ENCODE peak calls at places on chromosome 7, in five cellular contexts. J is HCT116, Z is A549, N is fibroblast of the aortic adventitia, E is left ventricle myocardium inferior. D is an unnamed sample.

GRCh38 chr7:2243483-2243840 is 1.4 kb downstream of the NUDT1 start:
- DNase-seq in Z (no peak), E (no peak), N (no peak), J (no peak), D (no peak)

GRCh38 chr7:101991860-101992259 is 174.4 kb downstream of the CUX1 start:
- DNase-seq in N (no peak), J (no peak), E (no peak), Z (no peak), D (no peak)

GRCh38 chr7:25565949-25566348 is 337.7 kb upstream of the NPVF start:
- DNase-seq in J (peak; percentile 44), Z (peak; percentile 29), N (peak; percentile 80), E (no peak), D (peak; percentile 88)

GRCh38 chr7:98119257-98119918 is 12.7 kb downstream of the LMTK2 start:
- DNase-seq in J (no peak), N (peak; percentile 72), Z (peak; percentile 46), E (no peak), D (peak; percentile 89)

GRCh38 chr7:25879799-25880198 is 272.2 kb upstream of the NFE2L3 start:
- DNase-seq in E (no peak), Z (no peak), J (no peak), N (no peak), D (no peak)

GRCh38 chr7:26723140-26723539 is 141.2 kb downstream of the SKAP2 start:
- DNase-seq in E (no peak), Z (no peak), N (no peak), J (no peak), D (no peak)

GRCh38 chr7:121383235-121383634 is 12.9 kb downstream of the FAM3C start:
- DNase-seq in N (no peak), J (no peak), Z (no peak), E (no peak), D (no peak)

GRCh38 chr7:22782616-22783232 is 39.9 kb downstream of the TOMM7 start:
- DNase-seq in N (peak; percentile 47), J (peak; percentile 48), E (peak; percentile 55), Z (peak; percentile 73), D (peak; percentile 68)

GRCh38 chr7:127154101-127154500 is 98.6 kb downstream of the GRM8 start:
- DNase-seq in J (no peak), E (no peak), N (no peak), Z (no peak), D (no peak)

GRCh38 chr7:151592868-151593486 is 73.3 kb upstream of the RHEB start:
- DNase-seq in J (peak; percentile 47), Z (peak; percentile 65), N (peak; percentile 97), E (no peak), D (peak; percentile 93)

GRCh38 chr7:158613481-158613880 is 25.9 kb upstream of the PTPRN2 start:
- DNase-seq in E (no peak), J (no peak), Z (no peak), N (no peak), D (no peak)

GRCh38 chr7:20576166-20576660 is 39.3 kb upstream of the ABCB5 start:
- DNase-seq in J (no peak), N (no peak), E (no peak), Z (no peak), D (no peak)

GRCh38 chr7:130917669-130918128 is 183.7 kb upstream of the KLF14 start:
- DNase-seq in E (no peak), Z (no peak), J (no peak), N (no peak), D (no peak)

GRCh38 chr7:116902811-116903210 is 40.4 kb downstream of the CAPZA2 start:
- DNase-seq in J (no peak), E (no peak), N (no peak), Z (no peak), D (no peak)

GRCh38 chr7:157498690-157499089 is 161.9 kb downstream of the DNAJB6 start:
- DNase-seq in E (no peak), J (no peak), Z (no peak), N (no peak), D (no peak)

GRCh38 chr7:150383710-150384397 is 4.7 kb downstream of the ZNF775 start:
- DNase-seq in N (no peak), Z (no peak), J (no peak), E (no peak), D (no peak)

GRCh38 chr7:66110861-66111260 is 3.8 kb upstream of the CRCP start:
- DNase-seq in E (no peak), Z (peak; percentile 17), J (peak; percentile 94), N (peak; percentile 91), D (peak; percentile 84)

GRCh38 chr7:86991093-86991769 is 68.2 kb downstream of the ELAPOR2 start:
- DNase-seq in Z (no peak), E (no peak), J (no peak), N (no peak), D (no peak)

GRCh38 chr7:101171442-101171837 is 6.1 kb upstream of the VGF start:
- DNase-seq in N (no peak), Z (no peak), J (no peak), E (no peak), D (no peak)

GRCh38 chr7:35255417-35255798 is 1.5 kb upstream of the TBX20 start:
- DNase-seq in N (no peak), J (no peak), Z (no peak), E (no peak), D (no peak)

GRCh38 chr7:66146701-66147100 is 32.1 kb downstream of the CRCP start:
- DNase-seq in Z (no peak), N (peak; percentile 51), E (no peak), J (no peak), D (peak; percentile 64)

GRCh38 chr7:70539196-70539595 is 592.7 kb upstream of the GALNT17 start:
- DNase-seq in N (no peak), E (no peak), Z (no peak), J (no peak), D (no peak)

GRCh38 chr7:140326116-140326928 is 72.0 kb downstream of the SLC37A3 start:
- DNase-seq in E (peak; percentile 47), Z (peak; percentile 79), N (peak; percentile 80), J (no peak), D (peak; percentile 85)

GRCh38 chr7:77504951-77505350 is 32.1 kb upstream of the PTPN12 start:
- DNase-seq in J (no peak), Z (no peak), N (no peak), E (no peak), D (no peak)

GRCh38 chr7:105975770-105976428 is 12.8 kb downstream of the CDHR3 start:
- DNase-seq in J (no peak), E (no peak), N (peak; percentile 29), Z (no peak), D (peak; percentile 82)

GRCh38 chr7:101114492-101114891 is 12.4 kb upstream of the SERPINE1 start:
- DNase-seq in J (no peak), E (no peak), N (no peak), Z (no peak), D (no peak)

GRCh38 chr7:130939285-130940095 is 205.5 kb upstream of the KLF14 start:
- DNase-seq in N (peak; percentile 53), J (no peak), Z (no peak), E (no peak), D (peak; percentile 56)

GRCh38 chr7:64559206-64559605 is 3.7 kb downstream of the ZNF680 start:
- DNase-seq in J (no peak), E (no peak), N (peak; percentile 57), Z (no peak), D (peak; percentile 68)

GRCh38 chr7:129258649-129259389 is 34.0 kb downstream of the AHCYL2 start:
- DNase-seq in N (no peak), E (no peak), J (no peak), Z (no peak), D (no peak)

DNA sequence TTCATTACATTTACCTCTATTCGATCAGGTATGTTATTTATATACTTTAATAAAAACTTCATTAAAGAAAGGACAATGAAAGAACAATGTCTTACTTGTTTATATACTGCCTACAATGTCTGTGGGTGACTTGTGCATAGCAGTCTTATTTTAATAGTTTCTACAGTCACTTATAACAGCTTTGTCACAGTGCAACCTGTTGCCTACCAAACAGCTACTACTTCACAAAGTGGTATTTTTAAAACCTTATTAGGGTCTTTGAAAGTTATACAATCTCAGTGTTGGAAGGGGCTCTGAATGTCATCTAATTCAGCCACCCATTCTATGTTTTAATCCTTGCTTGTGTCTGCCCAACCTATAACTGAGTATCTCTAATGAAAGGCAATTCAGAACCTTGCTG is 19.0 kb downstream of the MTPN start:
- DNase-seq in E (no peak), Z (no peak), N (no peak), J (no peak), D (no peak)
- TF ChIP-seq CTCF in E (no peak), Z (no peak), N (no peak), J (no peak), D (no peak)

DNA sequence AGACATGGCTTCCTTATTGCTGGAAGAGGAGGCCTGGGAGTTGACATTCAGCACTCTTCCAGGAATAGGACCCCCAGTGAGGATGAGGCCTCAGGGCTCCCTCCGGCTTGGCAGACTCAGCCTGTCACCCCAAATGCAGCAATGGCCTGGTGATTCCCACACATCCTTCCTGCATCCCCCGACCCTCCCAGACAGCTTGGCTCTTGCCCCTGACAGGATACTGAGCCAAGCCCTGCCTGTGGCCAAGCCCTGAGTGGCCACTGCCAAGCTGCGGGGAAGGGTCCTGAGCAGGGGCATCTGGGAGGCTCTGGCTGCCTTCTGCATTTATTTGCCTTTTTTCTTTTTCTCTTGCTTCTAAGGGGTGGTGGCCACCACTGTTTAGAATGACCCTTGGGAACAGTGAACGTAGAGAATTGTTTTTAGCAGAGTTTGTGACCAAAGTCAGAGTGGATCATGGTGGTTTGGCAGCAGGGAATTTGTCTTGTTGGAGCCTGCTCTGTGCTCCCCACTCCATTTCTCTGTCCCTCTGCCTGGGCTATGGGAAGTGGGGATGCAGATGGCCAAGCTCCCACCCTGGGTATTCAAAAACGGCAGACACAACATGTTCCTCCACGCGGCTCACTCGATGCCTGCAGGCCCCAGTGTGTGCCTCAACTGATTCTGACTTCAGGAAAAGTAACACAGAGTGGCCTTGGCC is 4.3 kb downstream of the PGAM2 start:
- DNase-seq in Z (no peak), E (peak; percentile 14), J (no peak), N (no peak), D (no peak)
- TF ChIP-seq CTCF in Z (no peak), E (no peak), J (no peak), N (no peak), D (no peak)

DNA sequence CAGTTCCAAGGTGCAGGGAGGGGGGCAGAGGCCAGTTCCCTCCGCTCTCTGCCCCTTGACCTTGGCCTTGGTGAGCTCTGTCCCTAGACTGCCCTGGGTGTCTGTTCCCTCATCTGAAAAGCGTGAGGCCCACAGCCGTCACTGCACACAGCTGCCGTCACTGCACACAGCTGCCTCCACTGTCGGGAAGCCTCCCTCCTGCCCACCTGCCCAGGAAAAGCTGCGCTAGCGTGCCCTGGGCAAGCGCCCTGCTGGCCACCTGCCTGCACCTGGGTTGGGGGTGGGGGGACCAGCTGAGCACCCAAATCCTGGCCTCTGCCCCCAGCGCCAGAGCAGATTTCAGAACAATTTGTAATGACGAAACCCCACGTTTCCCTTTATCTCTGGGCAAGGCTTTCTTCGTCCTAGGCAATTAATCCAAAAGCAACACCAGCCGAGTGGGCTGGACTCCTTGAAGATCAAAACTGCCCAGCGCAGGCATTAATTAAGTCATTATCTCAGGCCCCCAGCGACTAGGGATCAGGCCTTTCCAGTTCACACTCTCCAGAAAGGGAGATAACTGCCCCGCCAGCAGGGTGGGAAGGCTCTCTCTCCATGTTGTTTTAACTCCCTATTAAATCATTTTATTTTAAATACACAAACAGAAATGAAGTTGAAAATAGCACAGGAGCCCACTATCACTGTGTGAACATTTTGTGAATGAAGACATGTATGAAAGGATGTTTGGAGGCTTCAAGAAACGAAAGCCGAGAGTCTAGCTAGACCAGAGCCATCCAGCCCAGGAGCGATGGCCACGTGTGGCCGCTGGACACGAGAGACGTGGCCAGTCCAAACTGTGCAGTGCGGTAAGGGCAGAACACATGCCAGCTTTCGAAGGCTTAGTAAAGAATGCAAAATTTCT is 4.0 kb upstream of the PDGFA start:
- DNase-seq in Z (no peak), J (no peak), N (no peak), E (no peak), D (no peak)
- TF ChIP-seq CTCF in Z (no peak), J (no peak), N (no peak), E (no peak), D (no peak)

GRCh38 chr7:4226166-4226857 is 455.8 kb upstream of the FOXK1 start:
- DNase-seq in N (no peak), J (peak; percentile 4), Z (no peak), E (no peak), D (no peak)
- TF ChIP-seq CTCF in N (no peak), J (peak; percentile 48), Z (no peak), E (no peak), D (no peak)

D was measured in choroid plexus epithelial cell.